ENCODE peak calls at places on chromosome 22, in four cellular contexts. Q is IMR-90, T is SW 1271, P is kidney glomerular epithelial cell. N is an unnamed sample.

GRCh38 chr22:18048041-18048440 is 23.7 kb upstream of the MICAL3 start:
- DNase-seq in Q (no peak), T (no peak), P (no peak), N (no peak)

GRCh38 chr22:11627436-11627797 is 3900.6 kb upstream of the OR11H1 start:
- DNase-seq in Q (no peak), T (no peak), P (no peak), N (no peak)

GRCh38 chr22:24429411-24430365 is 2.3 kb downstream of the ADORA2A start:
- DNase-seq in Q (peak; percentile 22), T (no peak), P (no peak), N (peak; percentile 70)

GRCh38 chr22:42577623-42578240 is 24.0 kb downstream of the SERHL2 start:
- DNase-seq in Q (no peak), T (no peak), P (no peak), N (no peak)

GRCh38 chr22:49550766-49551362 is 276.8 kb downstream of the BRD1 start:
- DNase-seq in Q (no peak), T (no peak), P (no peak), N (no peak)

GRCh38 chr22:23608583-23608982 is 23.5 kb downstream of the DRICH1 start:
- DNase-seq in Q (peak; percentile 39), T (no peak), P (no peak), N (peak; percentile 33)

GRCh38 chr22:23157560-23158515 is 12.6 kb downstream of the RAB36 start:
- DNase-seq in Q (no peak), T (no peak), P (no peak), N (no peak)

GRCh38 chr22:25735657-25736056 is 6.3 kb upstream of the MYO18B start:
- DNase-seq in Q (no peak), T (no peak), P (no peak), N (peak; percentile 36)

GRCh38 chr22:35839811-35840739 is 122.4 kb downstream of the APOL5 start:
- DNase-seq in Q (peak; percentile 98), T (peak; percentile 93), P (peak; percentile 91), N (peak; percentile 98)

GRCh38 chr22:43471186-43471585 is 59.4 kb downstream of the MPPED1 start:
- DNase-seq in Q (no peak), T (no peak), P (no peak), N (no peak)

GRCh38 chr22:50503475-50504145 is 3.9 kb downstream of the LMF2 start:
- DNase-seq in Q (no peak), T (peak; percentile 5), P (no peak), N (no peak)

GRCh38 chr22:42316988-42317387 is 46.5 kb upstream of the TCF20 start:
- DNase-seq in Q (no peak), T (no peak), P (peak; percentile 2), N (peak; percentile 11)

GRCh38 chr22:20567993-20568417 is 60.6 kb downstream of the MED15 start:
- DNase-seq in Q (peak; percentile 59), T (peak; percentile 39), P (no peak), N (peak; percentile 55)

GRCh38 chr22:22948651-22949611 is 61.3 kb downstream of the IGLL5 start:
- DNase-seq in Q (peak; percentile 8), T (no peak), P (no peak), N (peak; percentile 17)

GRCh38 chr22:37565830-37566229 is 5.5 kb downstream of the CDC42EP1 start:
- DNase-seq in Q (no peak), T (no peak), P (no peak), N (no peak)

GRCh38 chr22:24685804-24686203 is 82.8 kb downstream of the GGT1 start:
- DNase-seq in Q (no peak), T (no peak), P (no peak), N (no peak)

GRCh38 chr22:38107692-38108515 is 2.6 kb downstream of the BAIAP2L2 start:
- DNase-seq in Q (no peak), T (no peak), P (no peak), N (peak; percentile 11)

GRCh38 chr22:19419464-19420178 is 11.9 kb downstream of the HIRA start:
- DNase-seq in Q (peak; percentile 17), T (no peak), P (no peak), N (no peak)

GRCh38 chr22:30876925-30877553 is 91.5 kb downstream of the MORC2 start:
- DNase-seq in Q (peak; percentile 52), T (no peak), P (no peak), N (no peak)

GRCh38 chr22:30763815-30764686 is 69.4 kb downstream of the OSBP2 start:
- DNase-seq in Q (peak; percentile 86), T (peak; percentile 54), P (peak; percentile 71), N (peak; percentile 66)

GRCh38 chr22:47610281-47610680 is 847.8 kb downstream of the TBC1D22A start:
- DNase-seq in Q (no peak), T (no peak), P (no peak), N (no peak)

GRCh38 chr22:25998118-25998775 is 171.0 kb upstream of the SEZ6L start:
- DNase-seq in Q (no peak), T (no peak), P (no peak), N (no peak)

GRCh38 chr22:19855504-19856409 is 1.1 kb upstream of the GNB1L start:
- DNase-seq in Q (peak; percentile 35), T (peak; percentile 59), P (peak; percentile 40), N (peak; percentile 64)

GRCh38 chr22:32511776-32512175 is 37.2 kb downstream of the FBXO7 start:
- DNase-seq in Q (no peak), T (no peak), P (no peak), N (no peak)

GRCh38 chr22:46660604-46661201 is 40.5 kb downstream of the GRAMD4 start:
- DNase-seq in Q (no peak), T (no peak), P (no peak), N (no peak)

GRCh38 chr22:46052331-46052771 is 75.4 kb upstream of the WNT7B start:
- DNase-seq in Q (no peak), T (no peak), P (no peak), N (peak; percentile 43)

GRCh38 chr22:42169055-42169469 is 38.5 kb upstream of the CYP2D6 start:
- DNase-seq in Q (peak; percentile 70), T (peak; percentile 45), P (peak; percentile 72), N (peak; percentile 58)

N was measured in LHCN-M2.